ENCODE peak calls at places on chromosomes 2 and 18, in four cellular contexts. D, H, G and W are unnamed samples. For H3K27me3 and H3K36me3, the result is how much of the 10 kb centered on the place peaks cover.

GRCh38 chr2:5111581-5111980 is 580.6 kb upstream of the SOX11 start:
- DNase-seq in D (peak), H (no peak), G (no peak), W (no peak)

GRCh38 chr2:99380376-99381010 is 43.3 kb downstream of the EIF5B start:
- DNase-seq in D (no peak), H (no peak), G (no peak), W (no peak)

GRCh38 chr2:15624903-15625302 is 33.2 kb downstream of the DDX1 start:
- DNase-seq in D (no peak), H (no peak), G (no peak), W (no peak)

GRCh38 chr18:61992923-61993322 is 100.1 kb upstream of the RNF152 start:
- DNase-seq in D (no peak), H (no peak), G (no peak), W (no peak)

GRCh38 chr2:124048664-124049063 is 23.6 kb downstream of the CNTNAP5 start:
- DNase-seq in D (no peak), H (no peak), G (no peak), W (no peak)

GRCh38 chr2:190499976-190500588 is 34.4 kb downstream of the NEMP2 start:
- DNase-seq in D (no peak), H (peak), G (no peak), W (no peak)

GRCh38 chr18:9380571-9381390 is 46.2 kb downstream of the TWSG1 start:
- DNase-seq in D (no peak), H (no peak), G (no peak), W (no peak)

GRCh38 chr2:228409493-228409892 is 228.0 kb upstream of the SPHKAP start:
- DNase-seq in D (no peak), H (no peak), G (no peak), W (no peak)

GRCh38 chr2:10826625-10827024 is 14.0 kb upstream of the PDIA6 start:
- DNase-seq in D (no peak), H (no peak), G (no peak), W (no peak)

GRCh38 chr18:23864620-23865019 is 149.9 kb upstream of the TTC39C start:
- DNase-seq in D (no peak), H (no peak), G (no peak), W (no peak)

GRCh38 chr2:239157766-239158165 is 243.1 kb downstream of the HDAC4 start:
- DNase-seq in D (peak), H (peak), G (peak), W (peak)

GRCh38 chr2:48589170-48589767 is 28.4 kb upstream of the GTF2A1L start:
- DNase-seq in D (peak), H (no peak), G (no peak), W (peak)

GRCh38 chr18:36460854-36461253 is 163.3 kb downstream of the FHOD3 start:
- DNase-seq in D (no peak), H (no peak), G (no peak), W (no peak)

GRCh38 chr2:7009207-7009911 is 92.1 kb downstream of the RNF144A start:
- DNase-seq in D (no peak), H (no peak), G (no peak), W (no peak)

GRCh38 chr18:34837769-34838194 is 127.7 kb downstream of the DTNA start:
- DNase-seq in D (no peak), H (no peak), G (no peak), W (no peak)

GRCh38 chr2:236852977-236853374 is 232.7 kb upstream of the COPS8 start:
- DNase-seq in D (no peak), H (no peak), G (no peak), W (no peak)

GRCh38 chr18:49725809-49726514 is 87.4 kb downstream of the ACAA2 start:
- DNase-seq in D (peak), H (no peak), G (peak), W (peak)

GRCh38 chr2:120565095-120565460 is 170.6 kb upstream of the GLI2 start:
- DNase-seq in D (no peak), H (no peak), G (no peak), W (no peak)

GRCh38 chr2:219478916-219479315 is 19.8 kb upstream of the GMPPA start:
- DNase-seq in D (no peak), H (peak), G (no peak), W (no peak)

GRCh38 chr2:233084488-233084887 is 24.3 kb downstream of the INPP5D start:
- DNase-seq in D (no peak), H (no peak), G (no peak), W (no peak)

GRCh38 chr2:68367918-68368656 is 3.0 kb downstream of the PLEK start:
- DNase-seq in D (no peak), H (no peak), G (no peak), W (no peak)

GRCh38 chr2:68366083-68366560 is 1.0 kb downstream of the PLEK start:
- DNase-seq in D (no peak), H (no peak), G (no peak), W (no peak)

GRCh38 chr2:68362749-68363148 is 2.3 kb upstream of the PLEK start:
- DNase-seq in D (no peak), H (no peak), G (no peak), W (no peak)

GRCh38 chr2:68363731-68364130 is 1.4 kb upstream of the PLEK start:
- DNase-seq in D (no peak), H (no peak), G (no peak), W (no peak)

GRCh38 chr2:68365087-68365486 is at the start of gene PLEK:
- DNase-seq in D (no peak), H (peak), G (no peak), W (no peak)
- H3K4me3 ChIP-seq in D (no peak), H (peak), G (no peak), W (no peak)

GRCh38 chr2:169362346-169363026 is at the start of gene LRP2:
- DNase-seq in D (peak), H (peak), G (no peak), W (peak)
- H3K27me3 ChIP-seq in D (under half), H (half or more), G (half or more), W (half or more)

DNA sequence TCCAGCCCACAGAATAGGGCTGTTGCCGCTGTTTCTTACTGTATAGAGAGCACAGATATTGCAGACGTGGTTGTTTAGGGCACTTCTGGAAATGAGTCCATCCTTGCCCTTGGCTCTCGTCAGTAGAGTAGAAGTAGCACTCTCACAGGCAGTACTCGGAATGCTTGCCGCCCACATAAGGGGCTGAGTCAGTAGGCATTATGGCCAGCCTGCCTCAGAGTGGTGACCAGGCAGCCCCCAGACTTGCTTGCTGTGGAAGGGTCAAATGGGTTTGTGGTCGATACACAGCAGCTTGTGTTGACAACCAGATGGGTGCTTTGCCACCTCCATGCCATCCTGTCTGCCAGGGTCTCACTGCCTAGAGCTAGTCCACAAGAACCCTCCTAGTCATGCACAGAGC is 38.7 kb downstream of the PLEKHB2 start:
- DNase-seq in D (no peak), H (no peak), G (no peak), W (no peak)
- H3K36me3 ChIP-seq in D (under half), H (half or more), G (half or more), W (under half)

DNA sequence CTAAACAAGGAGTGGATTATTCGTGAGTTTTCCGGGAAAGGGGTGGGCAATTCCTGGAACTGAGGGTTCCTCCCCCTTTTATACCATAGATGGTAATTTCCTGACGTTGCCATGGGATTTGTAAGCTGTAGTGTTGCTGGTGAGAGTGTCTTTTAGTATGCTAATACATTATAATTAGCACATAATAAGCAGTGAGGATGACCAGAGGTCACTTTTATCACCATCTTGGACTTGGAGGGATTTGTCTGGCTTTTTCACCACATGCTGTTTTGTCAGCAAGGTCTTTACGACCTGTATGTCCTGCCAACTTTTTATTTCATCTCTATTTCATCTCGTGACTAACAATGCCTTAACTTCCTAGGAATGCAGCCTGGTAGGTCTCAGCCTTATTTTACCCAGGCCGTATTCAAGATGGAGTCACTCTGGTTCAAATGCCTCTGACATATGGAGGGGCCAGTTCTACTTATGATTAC is 124.8 kb upstream of the B3GNT2 start:
- DNase-seq in D (no peak), H (no peak), G (no peak), W (no peak)
- H3K4me3 ChIP-seq in D (no peak), H (no peak), G (no peak), W (no peak)

DNA sequence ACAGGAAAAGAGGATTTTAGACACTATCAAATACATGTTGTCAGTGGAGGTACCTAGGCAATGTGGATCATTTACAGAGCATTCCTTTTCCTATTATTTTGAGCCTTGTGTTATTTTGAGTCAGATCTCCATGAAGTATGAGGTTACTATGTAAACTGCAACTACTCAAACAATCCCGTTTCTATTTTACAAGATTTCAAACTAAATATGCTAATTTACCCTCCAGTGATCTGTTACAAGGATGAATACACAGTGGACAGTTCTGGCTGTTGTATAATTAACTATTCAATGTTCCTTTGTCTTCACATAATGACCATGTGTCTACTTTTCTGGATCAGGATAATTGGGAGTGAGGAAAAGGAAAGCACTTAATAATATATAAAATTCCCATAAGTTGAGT is 4.6 kb downstream of the HOXD1 start:
- DNase-seq in D (no peak), H (no peak), G (no peak), W (no peak)
- H3K27me3 ChIP-seq in D (half or more), H (half or more), G (half or more), W (half or more)

DNA sequence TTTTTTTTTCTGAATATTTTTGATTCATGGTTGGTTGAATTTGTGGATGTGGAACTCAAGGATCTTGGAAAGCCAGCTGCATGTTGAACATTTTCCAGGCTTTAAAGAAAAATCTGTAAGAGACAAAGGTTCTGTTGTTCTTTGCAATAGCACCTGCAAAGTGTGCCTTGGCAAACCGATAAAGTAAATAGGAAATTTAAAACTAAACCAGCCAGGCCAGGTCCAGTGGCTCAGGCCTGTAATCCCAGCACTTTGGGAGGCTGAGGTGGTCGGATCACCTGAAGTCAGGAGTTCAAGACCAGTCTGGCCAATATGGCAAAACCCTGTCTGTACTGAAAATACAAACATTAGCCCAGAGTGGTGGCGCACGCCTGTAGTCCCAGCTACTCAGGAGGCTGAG is 74.4 kb downstream of the RIF1 start:
- DNase-seq in D (no peak), H (no peak), G (no peak), W (no peak)
- H3K36me3 ChIP-seq in D (under half), H (under half), G (half or more), W (under half)